ENCODE peak calls at places on chromosomes 1 and 21, in four cellular contexts. X, U, L and P are unnamed samples.

GRCh38 chr1:116875391-116875790 is 34.3 kb upstream of the PTGFRN start:
- DNase-seq in X (no peak), U (no peak), L (no peak), P (no peak)

GRCh38 chr21:44709426-44710293 is 1.7 kb downstream of the TSPEAR start:
- DNase-seq in X (peak), U (no peak), L (peak), P (peak)

GRCh38 chr1:106037526-106037925 is 1018.9 kb upstream of the PRMT6 start:
- DNase-seq in X (no peak), U (no peak), L (no peak), P (no peak)

GRCh38 chr1:212528501-212528900 is 80.1 kb upstream of the ATF3 start:
- DNase-seq in X (no peak), U (no peak), L (peak), P (no peak)

GRCh38 chr1:82893712-82894111 is 1093.0 kb downstream of the ADGRL2 start:
- DNase-seq in X (no peak), U (no peak), L (no peak), P (no peak)

GRCh38 chr1:182392045-182393028 is 747 bp upstream of the GLUL start:
- DNase-seq in X (peak), U (no peak), L (peak), P (no peak)

GRCh38 chr1:100795646-100795985 is 76.1 kb downstream of the VCAM1 start:
- DNase-seq in X (no peak), U (no peak), L (no peak), P (no peak)

GRCh38 chr1:203051841-203052324 is 25.6 kb downstream of the PPFIA4 start:
- DNase-seq in X (no peak), U (no peak), L (no peak), P (no peak)

GRCh38 chr21:34128124-34128523 is 54.7 kb downstream of the MRPS6 start:
- DNase-seq in X (no peak), U (no peak), L (peak), P (no peak)

GRCh38 chr1:203200059-203200553 is 13.6 kb upstream of the CHI3L1 start:
- DNase-seq in X (no peak), U (no peak), L (peak), P (no peak)

GRCh38 chr1:155892801-155893200 is 18.3 kb downstream of the RIT1 start:
- DNase-seq in X (no peak), U (peak), L (peak), P (no peak)

GRCh38 chr1:27594542-27595510 is 9.1 kb downstream of the AHDC1 start:
- DNase-seq in X (no peak), U (no peak), L (peak), P (no peak)

GRCh38 chr1:100430368-100430767 is 78.1 kb downstream of the CDC14A start:
- DNase-seq in X (no peak), U (no peak), L (no peak), P (no peak)

GRCh38 chr21:36994501-36995189 is 11.9 kb upstream of the RIPPLY3 start:
- DNase-seq in X (peak), U (no peak), L (peak), P (no peak)

GRCh38 chr1:94335950-94336349 is 82.2 kb upstream of the ABCD3 start:
- DNase-seq in X (no peak), U (peak), L (peak), P (peak)

GRCh38 chr1:233025156-233025555 is 74.7 kb downstream of the NTPCR start:
- DNase-seq in X (peak), U (no peak), L (peak), P (peak)

GRCh38 chr1:200947059-200947566 is 52.4 kb downstream of the INAVA start:
- DNase-seq in X (no peak), U (no peak), L (no peak), P (no peak)

GRCh38 chr1:161185282-161185682 is 8.0 kb upstream of the B4GALT3 start:
- DNase-seq in X (peak), U (peak), L (peak), P (peak)

GRCh38 chr1:43569175-43569574 is 38.5 kb downstream of the PTPRF start:
- DNase-seq in X (no peak), U (no peak), L (no peak), P (no peak)

GRCh38 chr1:177069489-177069888 is 95.0 kb downstream of the ASTN1 start:
- DNase-seq in X (no peak), U (no peak), L (no peak), P (no peak)